ENCODE peak calls at places on chromosomes 16 and 17, in five cellular contexts. One of them, this sample, is unnamed.

GRCh38 chr16:58299757-58300349 is 5.0 kb upstream of the PRSS54 start:
- DNase-seq in neural crest cell: no peak
- DNase-seq in AG04450: no peak
- DNase-seq in heart left ventricle: no peak
- DNase-seq in astrocyte of the cerebellum: no peak
- DNase-seq in this sample: no peak

GRCh38 chr17:9726291-9726690 is 65.1 kb downstream of the DHRS7C start:
- DNase-seq in neural crest cell: no peak
- DNase-seq in heart left ventricle: no peak
- DNase-seq in astrocyte of the cerebellum: no peak
- DNase-seq in AG04450: no peak
- DNase-seq in this sample: no peak

GRCh38 chr17:61475726-61476125 is 23.5 kb downstream of the TBX4 start:
- DNase-seq in astrocyte of the cerebellum: no peak
- DNase-seq in AG04450: no peak
- DNase-seq in heart left ventricle: no peak
- DNase-seq in neural crest cell: no peak
- DNase-seq in this sample: no peak

GRCh38 chr16:89473791-89474414 is 16.5 kb downstream of the ANKRD11 start:
- DNase-seq in neural crest cell: no peak
- DNase-seq in AG04450: no peak
- DNase-seq in astrocyte of the cerebellum: peak
- DNase-seq in heart left ventricle: no peak
- DNase-seq in this sample: no peak

GRCh38 chr17:78847052-78847451 is 6.4 kb upstream of the USP36 start:
- DNase-seq in neural crest cell: no peak
- DNase-seq in heart left ventricle: no peak
- DNase-seq in astrocyte of the cerebellum: no peak
- DNase-seq in AG04450: no peak
- DNase-seq in this sample: no peak

GRCh38 chr17:81040791-81041337 is 5.9 kb downstream of the BAIAP2 start:
- DNase-seq in heart left ventricle: no peak
- DNase-seq in astrocyte of the cerebellum: no peak
- DNase-seq in AG04450: no peak
- DNase-seq in neural crest cell: no peak
- DNase-seq in this sample: no peak

GRCh38 chr16:70460737-70461261 is 6.4 kb downstream of the FCSK start:
- DNase-seq in AG04450: no peak
- DNase-seq in neural crest cell: no peak
- DNase-seq in astrocyte of the cerebellum: no peak
- DNase-seq in heart left ventricle: no peak
- DNase-seq in this sample: no peak

GRCh38 chr17:28996554-28997096 is 9.2 kb downstream of the SEZ6 start:
- DNase-seq in astrocyte of the cerebellum: no peak
- DNase-seq in AG04450: no peak
- DNase-seq in heart left ventricle: peak
- DNase-seq in neural crest cell: no peak
- DNase-seq in this sample: no peak

GRCh38 chr17:981292-981658 is 1.7 kb upstream of the NXN start:
- DNase-seq in AG04450: no peak
- DNase-seq in astrocyte of the cerebellum: no peak
- DNase-seq in heart left ventricle: no peak
- DNase-seq in neural crest cell: no peak
- DNase-seq in this sample: no peak

GRCh38 chr17:28792877-28793666 is 49.3 kb downstream of the TRAF4 start:
- DNase-seq in astrocyte of the cerebellum: no peak
- DNase-seq in neural crest cell: no peak
- DNase-seq in heart left ventricle: no peak
- DNase-seq in AG04450: no peak
- DNase-seq in this sample: no peak

GRCh38 chr17:48615212-48615962 is at the start of gene HOXB8:
- DNase-seq in neural crest cell: no peak
- DNase-seq in heart left ventricle: no peak
- DNase-seq in AG04450: no peak
- DNase-seq in astrocyte of the cerebellum: no peak
- DNase-seq in this sample: no peak

GRCh38 chr16:85391769-85392583 is 221.1 kb upstream of the GSE1 start:
- DNase-seq in astrocyte of the cerebellum: no peak
- DNase-seq in neural crest cell: no peak
- DNase-seq in AG04450: no peak
- DNase-seq in heart left ventricle: peak
- DNase-seq in this sample: no peak

GRCh38 chr16:85394511-85395206 is 218.5 kb upstream of the GSE1 start:
- DNase-seq in neural crest cell: no peak
- DNase-seq in AG04450: no peak
- DNase-seq in heart left ventricle: peak
- DNase-seq in astrocyte of the cerebellum: no peak
- DNase-seq in this sample: no peak

GRCh38 chr16:85395207-85395912 is 217.8 kb upstream of the GSE1 start:
- DNase-seq in heart left ventricle: peak
- DNase-seq in neural crest cell: no peak
- DNase-seq in AG04450: peak
- DNase-seq in astrocyte of the cerebellum: peak
- DNase-seq in this sample: peak

GRCh38 chr16:85392756-85393673 is 220.1 kb upstream of the GSE1 start:
- DNase-seq in heart left ventricle: peak
- DNase-seq in neural crest cell: no peak
- DNase-seq in AG04450: no peak
- DNase-seq in astrocyte of the cerebellum: no peak
- DNase-seq in this sample: no peak

DNA sequence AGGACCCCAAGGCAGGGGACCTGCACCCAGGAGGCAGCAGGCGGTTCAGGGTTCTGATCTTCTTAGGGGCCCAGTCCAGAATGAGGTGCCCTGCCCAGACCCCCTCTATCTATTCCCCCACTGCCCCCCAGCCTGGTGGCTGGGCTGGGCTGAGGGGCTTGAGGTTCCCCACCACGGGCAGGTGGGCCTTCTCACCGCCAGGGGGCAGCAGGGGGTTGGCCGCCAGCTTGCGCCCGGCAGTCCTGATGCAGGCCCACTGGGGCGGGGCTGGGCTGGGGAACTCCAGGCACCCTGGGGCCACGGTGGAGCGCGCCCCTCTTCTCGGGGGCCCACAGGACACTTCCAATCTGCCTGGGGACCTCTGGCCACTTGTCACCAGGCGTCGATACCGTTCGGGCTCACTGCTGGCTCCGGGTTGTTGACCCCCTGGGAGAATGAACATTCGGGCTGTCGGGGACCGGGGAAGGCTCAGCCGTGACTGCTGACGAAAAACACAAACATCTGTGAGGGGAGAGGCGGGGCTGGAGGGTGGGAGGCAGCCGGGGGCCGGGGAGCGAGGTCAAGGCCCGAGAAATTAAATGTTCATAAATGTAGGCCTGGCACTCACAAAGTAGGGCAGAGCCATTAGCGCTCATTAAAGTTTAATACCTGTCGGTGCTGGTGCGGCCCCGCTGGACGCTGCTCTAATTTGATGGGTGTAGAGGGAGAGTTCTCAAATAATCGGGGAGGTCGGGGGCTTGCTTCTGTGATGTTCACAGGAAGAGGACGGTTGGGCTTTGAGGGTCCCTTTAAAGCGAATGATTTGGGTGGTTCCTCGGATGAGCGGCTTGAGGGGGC is 219.2 kb upstream of the GSE1 start:
- DNase-seq in AG04450: no peak
- DNase-seq in heart left ventricle: peak
- DNase-seq in astrocyte of the cerebellum: no peak
- DNase-seq in neural crest cell: peak
- DNase-seq in this sample: no peak
- TF ChIP-seq CTCF in AG04450: peak
- TF ChIP-seq CTCF in heart left ventricle: peak
- TF ChIP-seq CTCF in astrocyte of the cerebellum: peak
- TF ChIP-seq CTCF in neural crest cell: peak
- TF ChIP-seq CTCF in this sample: peak

GRCh38 chr17:82361885-82362633 is 3.0 kb downstream of the TEX19 start:
- DNase-seq in neural crest cell: no peak
- DNase-seq in AG04450: no peak
- DNase-seq in astrocyte of the cerebellum: no peak
- DNase-seq in heart left ventricle: no peak
- DNase-seq in this sample: no peak
- TF ChIP-seq CTCF in neural crest cell: no peak
- TF ChIP-seq CTCF in AG04450: no peak
- TF ChIP-seq CTCF in astrocyte of the cerebellum: no peak
- TF ChIP-seq CTCF in heart left ventricle: no peak
- TF ChIP-seq CTCF in this sample: no peak

GRCh38 chr17:45293413-45294211 is 23.2 kb downstream of the MAP3K14 start:
- DNase-seq in AG04450: peak
- DNase-seq in neural crest cell: no peak
- DNase-seq in astrocyte of the cerebellum: peak
- DNase-seq in heart left ventricle: peak
- DNase-seq in this sample: peak
- TF ChIP-seq CTCF in AG04450: no peak
- TF ChIP-seq CTCF in neural crest cell: no peak
- TF ChIP-seq CTCF in astrocyte of the cerebellum: no peak
- TF ChIP-seq CTCF in heart left ventricle: no peak
- TF ChIP-seq CTCF in this sample: peak

GRCh38 chr17:50149425-50150353 is 788 bp downstream of the PPP1R9B start:
- DNase-seq in astrocyte of the cerebellum: no peak
- DNase-seq in heart left ventricle: peak
- DNase-seq in neural crest cell: peak
- DNase-seq in AG04450: no peak
- DNase-seq in this sample: no peak
- TF ChIP-seq CTCF in astrocyte of the cerebellum: peak
- TF ChIP-seq CTCF in heart left ventricle: peak
- TF ChIP-seq CTCF in neural crest cell: peak
- TF ChIP-seq CTCF in AG04450: no peak
- TF ChIP-seq CTCF in this sample: no peak

DNA sequence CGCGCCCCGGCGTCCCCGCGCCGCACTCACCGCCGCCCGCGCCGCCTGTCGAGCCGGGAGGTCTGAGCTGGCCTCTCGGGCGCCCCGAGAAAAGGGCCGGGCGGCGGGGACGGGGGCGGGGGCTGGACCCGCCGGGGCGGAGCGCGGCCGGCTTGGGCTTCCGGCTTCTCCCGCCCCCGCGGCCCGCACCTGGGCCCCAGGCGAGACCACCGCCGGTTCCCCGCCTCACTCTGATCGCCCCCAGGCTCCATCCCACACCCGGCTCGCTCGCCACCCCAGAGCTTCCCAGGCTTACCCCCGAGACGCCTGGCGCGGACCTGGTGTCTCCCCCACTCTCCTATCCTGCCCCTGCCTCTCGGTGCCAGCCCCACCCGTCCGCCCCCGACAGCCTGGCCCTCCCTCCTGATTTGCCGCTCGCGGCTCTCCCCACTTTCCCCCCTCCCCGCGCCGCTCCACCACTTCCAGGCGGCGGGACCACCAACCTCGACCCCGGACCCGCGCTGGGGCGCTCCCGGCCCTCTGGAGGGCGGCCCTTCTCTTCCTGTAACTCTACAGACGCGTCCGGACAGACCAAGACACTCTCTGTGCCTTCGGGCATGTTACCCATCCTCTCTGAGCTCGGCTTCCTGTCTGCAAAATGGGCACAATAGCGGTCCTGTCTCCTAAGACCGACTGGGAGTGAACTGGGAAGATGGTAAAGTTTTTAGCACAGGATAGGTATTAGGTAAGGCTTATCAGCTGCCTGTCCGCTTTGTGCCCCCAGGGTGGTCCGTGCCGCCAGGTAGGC is at the start of gene LITAF:
- DNase-seq in heart left ventricle: peak
- DNase-seq in AG04450: no peak
- DNase-seq in astrocyte of the cerebellum: no peak
- DNase-seq in neural crest cell: peak
- DNase-seq in this sample: peak
- TF ChIP-seq CTCF in heart left ventricle: no peak
- TF ChIP-seq CTCF in AG04450: no peak
- TF ChIP-seq CTCF in astrocyte of the cerebellum: no peak
- TF ChIP-seq CTCF in neural crest cell: no peak
- TF ChIP-seq CTCF in this sample: peak

This sample was measured in AG09319.